ENCODE peak calls at places on chromosomes 2 and 18, in five cellular contexts. S is GM23248, W is fibroblast of lung, B is NB4, M is psoas muscle. O is an unnamed sample.
A peak's percentile ranks its signal among the peaks of the same experiment; 100 is the strongest.

GRCh38 chr2:45946023-45946422 is 294.5 kb downstream of the PRKCE start:
- DNase-seq in S (peak; percentile 86), W (peak; percentile 63), B (no peak), M (no peak), O (peak; percentile 81)

GRCh38 chr2:96065381-96065930 is 30.7 kb upstream of the GPAT2 start:
- DNase-seq in S (no peak), W (no peak), B (no peak), M (no peak), O (no peak)

GRCh38 chr2:169119117-169119770 is 49.9 kb downstream of the DHRS9 start:
- DNase-seq in S (no peak), W (no peak), B (no peak), M (no peak), O (no peak)

GRCh38 chr2:236848467-236848866 is 237.2 kb upstream of the COPS8 start:
- DNase-seq in S (no peak), W (no peak), B (no peak), M (no peak), O (no peak)

GRCh38 chr2:217527586-217528202 is 475.1 kb downstream of the TNS1 start:
- DNase-seq in S (peak; percentile 95), W (no peak), B (no peak), M (no peak), O (no peak)

GRCh38 chr2:68464651-68465050 is 2.4 kb downstream of the FBXO48 start:
- DNase-seq in S (no peak), W (no peak), B (no peak), M (no peak), O (no peak)

GRCh38 chr2:36807223-36807886 is 110.8 kb downstream of the VIT start:
- DNase-seq in S (no peak), W (no peak), B (no peak), M (no peak), O (no peak)

GRCh38 chr2:241540766-241541561 is 17.6 kb upstream of the BOK start:
- DNase-seq in S (peak; percentile 64), W (peak; percentile 49), B (no peak), M (peak; percentile 72), O (peak; percentile 73)

GRCh38 chr2:191927991-191928390 is 81.1 kb upstream of the CAVIN2 start:
- DNase-seq in S (peak; percentile 28), W (peak; percentile 70), B (peak; percentile 6), M (no peak), O (no peak)

GRCh38 chr2:113068706-113069485 is 1.1 kb downstream of the IL1F10 start:
- DNase-seq in S (peak; percentile 44), W (no peak), B (no peak), M (no peak), O (no peak)

GRCh38 chr18:13613099-13613498 is 113.3 kb downstream of the FAM210A start:
- DNase-seq in S (no peak), W (no peak), B (no peak), M (no peak), O (no peak)
- H3K4me3 ChIP-seq in S (no peak overlapping the region), W (no peak overlapping the region), B (no peak overlapping the region), M (no peak overlapping the region), O (no peak overlapping the region)

GRCh38 chr2:21288732-21289506 is 165.2 kb downstream of the TDRD15 start:
- DNase-seq in S (no peak), W (no peak), B (no peak), M (no peak), O (no peak)
- H3K4me3 ChIP-seq in S (no peak overlapping the region), W (no peak overlapping the region), B (no peak overlapping the region), M (no peak overlapping the region), O (no peak overlapping the region)

GRCh38 chr2:23476786-23477185 is 91.8 kb downstream of the KLHL29 start:
- DNase-seq in S (no peak), W (no peak), B (no peak), M (no peak), O (no peak)

GRCh38 chr2:23477392-23477791 is 92.4 kb downstream of the KLHL29 start:
- DNase-seq in S (no peak), W (no peak), B (no peak), M (no peak), O (no peak)

GRCh38 chr2:23478087-23478932 is 93.3 kb downstream of the KLHL29 start:
- DNase-seq in S (no peak), W (no peak), B (no peak), M (no peak), O (no peak)

GRCh38 chr2:23475473-23475872 is 90.5 kb downstream of the KLHL29 start:
- DNase-seq in S (no peak), W (no peak), B (no peak), M (no peak), O (peak; percentile 16)

GRCh38 chr2:23475036-23475435 is 90.1 kb downstream of the KLHL29 start:
- DNase-seq in S (no peak), W (no peak), B (no peak), M (no peak), O (no peak)
- H3K4me3 ChIP-seq in S (no peak overlapping the region), W (no peak overlapping the region), B (no peak overlapping the region), M (no peak overlapping the region), O (no peak overlapping the region)

DNA sequence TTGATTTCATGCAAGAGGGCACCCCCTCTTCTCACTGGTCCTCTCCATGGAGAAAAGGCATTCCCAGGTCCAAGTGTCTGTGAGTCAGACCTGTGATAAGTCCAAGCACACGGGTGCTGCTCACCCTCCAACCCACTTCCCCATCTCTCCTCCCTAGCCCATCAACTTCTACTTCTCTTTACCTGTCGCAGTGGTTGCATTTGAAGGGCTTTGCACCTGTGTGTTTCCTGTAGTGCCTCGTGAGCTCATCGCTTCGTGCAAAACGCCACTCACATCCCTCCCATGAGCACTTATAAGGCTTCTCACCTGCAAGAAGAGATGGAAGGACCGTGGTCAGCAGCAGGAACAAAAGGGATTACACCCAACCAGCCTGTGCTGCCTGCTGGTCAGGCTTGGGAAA is 77.5 kb downstream of the KLF7 start:
- DNase-seq in S (no peak), W (no peak), B (no peak), M (no peak), O (no peak)
- H3K4me3 ChIP-seq in S (no peak overlapping the region), W (no peak overlapping the region), B (no peak overlapping the region), M (no peak overlapping the region), O (no peak overlapping the region)

GRCh38 chr18:35968278-35968880 is 4.1 kb upstream of the RMP24 start:
- DNase-seq in S (no peak), W (no peak), B (peak; percentile 32), M (no peak), O (no peak)

GRCh38 chr18:35973650-35974049 is 1.2 kb downstream of the RMP24 start:
- DNase-seq in S (no peak), W (no peak), B (no peak), M (no peak), O (no peak)

GRCh38 chr18:35972197-35973000 is at the start of gene RMP24:
- DNase-seq in S (peak; percentile 97), W (peak; percentile 97), B (peak; percentile 96), M (peak; percentile 94), O (peak; percentile 90)

GRCh38 chr18:35971661-35972196 is 750 bp upstream of the RMP24 start:
- DNase-seq in S (no peak), W (no peak), B (no peak), M (no peak), O (peak; percentile 4)

DNA sequence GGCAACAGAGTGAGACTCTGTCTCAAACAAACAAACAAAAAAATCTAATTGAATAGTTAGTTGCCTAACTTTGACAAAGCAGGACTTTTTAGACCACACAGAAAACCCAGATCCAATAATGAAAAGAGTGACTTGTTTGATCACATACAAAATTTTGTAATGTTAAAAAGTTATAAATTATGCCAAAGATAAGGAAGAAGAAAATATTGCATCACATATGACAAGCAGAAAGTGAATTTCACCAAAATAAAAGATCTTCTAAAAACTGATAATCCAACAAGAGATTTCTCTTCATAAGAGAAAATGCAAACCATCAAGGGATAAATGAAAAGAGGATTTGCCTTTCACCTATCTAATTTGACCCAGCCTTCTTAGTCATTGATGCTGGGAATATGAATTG is 2.8 kb upstream of the RMP24 start:
- DNase-seq in S (peak; percentile 34), W (no peak), B (no peak), M (no peak), O (no peak)
- H3K4me3 ChIP-seq in S (no peak overlapping the region), W (no peak overlapping the region), B (no peak overlapping the region), M (no peak overlapping the region), O (no peak overlapping the region)

DNA sequence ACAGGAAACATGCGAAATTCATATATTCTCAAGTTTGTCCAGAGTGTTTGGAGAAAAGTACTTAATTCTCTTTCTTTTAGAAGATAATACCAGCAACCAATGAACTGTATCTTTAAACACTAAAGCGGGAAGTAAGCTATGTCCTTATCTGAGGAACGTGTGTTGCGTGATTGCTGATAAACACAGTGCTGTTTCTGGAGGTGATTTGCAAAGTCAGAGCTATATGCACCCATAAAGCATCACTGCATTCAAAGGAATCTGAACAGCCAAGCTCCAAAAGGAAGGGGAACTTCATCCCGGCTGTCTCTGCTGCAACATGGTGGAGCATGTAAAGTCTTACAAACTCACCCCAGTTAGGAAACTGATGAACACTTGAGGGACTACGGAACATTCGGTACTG is 271.7 kb upstream of the FN1 start:
- DNase-seq in S (no peak), W (no peak), B (no peak), M (no peak), O (no peak)
- H3K4me3 ChIP-seq in S (no peak overlapping the region), W (no peak overlapping the region), B (no peak overlapping the region), M (no peak overlapping the region), O (no peak overlapping the region)

DNA sequence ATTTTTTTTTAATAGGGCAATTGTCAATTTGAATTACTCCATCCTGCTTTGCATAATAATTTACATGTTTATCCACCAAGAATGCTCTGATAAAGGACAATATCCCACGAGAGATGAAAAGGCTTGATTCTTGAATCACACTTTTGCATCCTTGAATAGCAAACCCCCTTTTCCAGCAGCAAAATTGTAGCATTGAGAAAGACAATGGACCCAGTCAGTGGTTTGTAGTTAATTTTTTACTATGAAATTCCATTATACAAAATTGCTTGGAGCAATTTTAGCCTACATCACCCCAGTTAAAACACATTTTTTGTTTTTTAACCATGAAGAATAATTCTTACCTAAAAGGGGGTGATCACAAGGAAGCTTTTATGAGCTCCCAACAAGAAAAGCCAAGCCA is 255.1 kb downstream of the RND3 start:
- DNase-seq in S (no peak), W (no peak), B (no peak), M (no peak), O (no peak)
- H3K4me3 ChIP-seq in S (no peak overlapping the region), W (no peak overlapping the region), B (no peak overlapping the region), M (no peak overlapping the region), O (no peak overlapping the region)

GRCh38 chr2:201127570-201127969 is 11.6 kb downstream of the CFLAR start:
- DNase-seq in S (peak; percentile 94), W (peak; percentile 61), B (no peak), M (peak; percentile 49), O (no peak)

GRCh38 chr2:201132518-201132917 is 16.6 kb downstream of the CFLAR start:
- DNase-seq in S (peak; percentile 29), W (no peak), B (peak; percentile 81), M (no peak), O (no peak)

GRCh38 chr2:201129044-201129505 is 13.1 kb downstream of the CFLAR start:
- DNase-seq in S (peak; percentile 82), W (no peak), B (peak; percentile 55), M (no peak), O (no peak)

GRCh38 chr2:201127128-201127521 is 11.2 kb downstream of the CFLAR start:
- DNase-seq in S (no peak), W (no peak), B (no peak), M (no peak), O (peak; percentile 19)

GRCh38 chr2:201130524-201131186 is 14.7 kb downstream of the CFLAR start:
- DNase-seq in S (peak; percentile 88), W (peak; percentile 65), B (peak; percentile 57), M (no peak), O (peak; percentile 63)
- H3K4me3 ChIP-seq in S (peak overlapping the region; percentile 43), W (no peak overlapping the region), B (no peak overlapping the region), M (peak overlapping the region; percentile 100), O (peak overlapping the region; percentile 3)

GRCh38 chr18:59141294-59142068 is 1.8 kb downstream of the SEC11C start:
- DNase-seq in S (no peak), W (no peak), B (no peak), M (no peak), O (no peak)
- H3K4me3 ChIP-seq in S (no peak overlapping the region), W (no peak overlapping the region), B (no peak overlapping the region), M (no peak overlapping the region), O (no peak overlapping the region)